ENCODE peak calls at places on chromosomes 1 and 21, in eight cellular contexts. One of them, this sample, is unnamed.

GRCh38 chr1:192418886-192419285 is 102.1 kb downstream of the RGS21 start:
- DNase-seq in bronchial epithelial cell: no peak
- DNase-seq in tibial nerve: no peak
- DNase-seq in HS-5: no peak
- DNase-seq in KBM-7: no peak
- DNase-seq in NCI-H748 treated with DMSO at 0.1 percent for 48 hours: no peak
- DNase-seq in retina: no peak
- DNase-seq in M059J: no peak
- DNase-seq in this sample: no peak

GRCh38 chr1:204092632-204093420 is 19.9 kb downstream of the SOX13 start:
- DNase-seq in bronchial epithelial cell: no peak
- DNase-seq in tibial nerve: no peak
- DNase-seq in HS-5: no peak
- DNase-seq in KBM-7: no peak
- DNase-seq in NCI-H748 treated with DMSO at 0.1 percent for 48 hours: no peak
- DNase-seq in retina: no peak
- DNase-seq in M059J: no peak
- DNase-seq in this sample: no peak

GRCh38 chr1:70195342-70195741 is 10.0 kb downstream of the LRRC40 start:
- DNase-seq in bronchial epithelial cell: no peak
- DNase-seq in tibial nerve: no peak
- DNase-seq in HS-5: no peak
- DNase-seq in KBM-7: no peak
- DNase-seq in NCI-H748 treated with DMSO at 0.1 percent for 48 hours: no peak
- DNase-seq in retina: no peak
- DNase-seq in M059J: no peak
- DNase-seq in this sample: no peak

GRCh38 chr1:63917571-63918394 is 144.0 kb downstream of the ROR1 start:
- DNase-seq in bronchial epithelial cell: peak
- DNase-seq in tibial nerve: no peak
- DNase-seq in HS-5: no peak
- DNase-seq in KBM-7: peak
- DNase-seq in NCI-H748 treated with DMSO at 0.1 percent for 48 hours: no peak
- DNase-seq in retina: no peak
- DNase-seq in M059J: peak
- DNase-seq in this sample: no peak

GRCh38 chr1:180042994-180043622 is 88.5 kb downstream of the CEP350 start:
- DNase-seq in bronchial epithelial cell: peak
- DNase-seq in tibial nerve: no peak
- DNase-seq in HS-5: peak
- DNase-seq in KBM-7: no peak
- DNase-seq in NCI-H748 treated with DMSO at 0.1 percent for 48 hours: no peak
- DNase-seq in retina: no peak
- DNase-seq in M059J: peak
- DNase-seq in this sample: peak

GRCh38 chr1:156104065-156104810 is 10.3 kb upstream of the LMNA start:
- DNase-seq in bronchial epithelial cell: peak
- DNase-seq in tibial nerve: no peak
- DNase-seq in HS-5: no peak
- DNase-seq in KBM-7: peak
- DNase-seq in NCI-H748 treated with DMSO at 0.1 percent for 48 hours: peak
- DNase-seq in retina: no peak
- DNase-seq in M059J: peak
- DNase-seq in this sample: peak

GRCh38 chr1:206714331-206715058 is 29.8 kb downstream of the MAPKAPK2 start:
- DNase-seq in bronchial epithelial cell: peak
- DNase-seq in tibial nerve: no peak
- DNase-seq in HS-5: no peak
- DNase-seq in KBM-7: no peak
- DNase-seq in NCI-H748 treated with DMSO at 0.1 percent for 48 hours: no peak
- DNase-seq in retina: no peak
- DNase-seq in M059J: peak
- DNase-seq in this sample: no peak

GRCh38 chr1:181485276-181486097 is 2.2 kb downstream of the CACNA1E start:
- DNase-seq in bronchial epithelial cell: peak
- DNase-seq in tibial nerve: no peak
- DNase-seq in HS-5: no peak
- DNase-seq in KBM-7: no peak
- DNase-seq in NCI-H748 treated with DMSO at 0.1 percent for 48 hours: peak
- DNase-seq in retina: peak
- DNase-seq in M059J: no peak
- DNase-seq in this sample: no peak

GRCh38 chr1:156930483-156930882 is 10.1 kb downstream of the LRRC71 start:
- DNase-seq in bronchial epithelial cell: no peak
- DNase-seq in tibial nerve: no peak
- DNase-seq in HS-5: no peak
- DNase-seq in KBM-7: no peak
- DNase-seq in NCI-H748 treated with DMSO at 0.1 percent for 48 hours: no peak
- DNase-seq in retina: no peak
- DNase-seq in M059J: no peak
- DNase-seq in this sample: no peak

GRCh38 chr1:117817629-117818028 is 111.8 kb downstream of the GDAP2 start:
- DNase-seq in bronchial epithelial cell: no peak
- DNase-seq in tibial nerve: no peak
- DNase-seq in HS-5: no peak
- DNase-seq in KBM-7: no peak
- DNase-seq in NCI-H748 treated with DMSO at 0.1 percent for 48 hours: no peak
- DNase-seq in retina: no peak
- DNase-seq in M059J: no peak
- DNase-seq in this sample: no peak

GRCh38 chr1:17629460-17629859 is 90.0 kb downstream of the ARHGEF10L start:
- DNase-seq in bronchial epithelial cell: no peak
- DNase-seq in tibial nerve: no peak
- DNase-seq in HS-5: no peak
- DNase-seq in KBM-7: no peak
- DNase-seq in NCI-H748 treated with DMSO at 0.1 percent for 48 hours: no peak
- DNase-seq in retina: no peak
- DNase-seq in M059J: no peak
- DNase-seq in this sample: no peak

GRCh38 chr1:87572891-87573290 is 244.2 kb downstream of the LMO4 start:
- DNase-seq in bronchial epithelial cell: no peak
- DNase-seq in tibial nerve: no peak
- DNase-seq in HS-5: no peak
- DNase-seq in KBM-7: no peak
- DNase-seq in NCI-H748 treated with DMSO at 0.1 percent for 48 hours: no peak
- DNase-seq in retina: no peak
- DNase-seq in M059J: no peak
- DNase-seq in this sample: no peak

GRCh38 chr1:101112051-101112770 is 86.6 kb upstream of the DPH5 start:
- DNase-seq in bronchial epithelial cell: no peak
- DNase-seq in tibial nerve: no peak
- DNase-seq in HS-5: no peak
- DNase-seq in KBM-7: peak
- DNase-seq in NCI-H748 treated with DMSO at 0.1 percent for 48 hours: no peak
- DNase-seq in retina: peak
- DNase-seq in M059J: no peak
- DNase-seq in this sample: no peak

GRCh38 chr1:5956022-5956830 is 36.0 kb downstream of the NPHP4 start:
- DNase-seq in bronchial epithelial cell: no peak
- DNase-seq in tibial nerve: no peak
- DNase-seq in HS-5: no peak
- DNase-seq in KBM-7: no peak
- DNase-seq in NCI-H748 treated with DMSO at 0.1 percent for 48 hours: no peak
- DNase-seq in retina: no peak
- DNase-seq in M059J: no peak
- DNase-seq in this sample: no peak

GRCh38 chr1:183106746-183107145 is 79.3 kb upstream of the LAMC2 start:
- DNase-seq in bronchial epithelial cell: no peak
- DNase-seq in tibial nerve: no peak
- DNase-seq in HS-5: no peak
- DNase-seq in KBM-7: no peak
- DNase-seq in NCI-H748 treated with DMSO at 0.1 percent for 48 hours: no peak
- DNase-seq in retina: no peak
- DNase-seq in M059J: peak
- DNase-seq in this sample: no peak

GRCh38 chr1:169538998-169539871 is 47.0 kb downstream of the F5 start:
- DNase-seq in bronchial epithelial cell: peak
- DNase-seq in tibial nerve: no peak
- DNase-seq in HS-5: peak
- DNase-seq in KBM-7: no peak
- DNase-seq in NCI-H748 treated with DMSO at 0.1 percent for 48 hours: no peak
- DNase-seq in retina: no peak
- DNase-seq in M059J: peak
- DNase-seq in this sample: peak

GRCh38 chr1:32454726-32455125 is 10.1 kb upstream of the ZBTB8B start:
- DNase-seq in bronchial epithelial cell: peak
- DNase-seq in tibial nerve: no peak
- DNase-seq in HS-5: no peak
- DNase-seq in KBM-7: no peak
- DNase-seq in NCI-H748 treated with DMSO at 0.1 percent for 48 hours: peak
- DNase-seq in retina: no peak
- DNase-seq in M059J: peak
- DNase-seq in this sample: peak

GRCh38 chr1:150973826-150974579 is 632 bp downstream of the CERS2 start:
- DNase-seq in bronchial epithelial cell: peak
- DNase-seq in tibial nerve: no peak
- DNase-seq in HS-5: no peak
- DNase-seq in KBM-7: peak
- DNase-seq in NCI-H748 treated with DMSO at 0.1 percent for 48 hours: peak
- DNase-seq in retina: peak
- DNase-seq in M059J: peak
- DNase-seq in this sample: no peak

GRCh38 chr1:169488157-169488556 is 2.4 kb upstream of the SLC19A2 start:
- DNase-seq in bronchial epithelial cell: no peak
- DNase-seq in tibial nerve: no peak
- DNase-seq in HS-5: no peak
- DNase-seq in KBM-7: peak
- DNase-seq in NCI-H748 treated with DMSO at 0.1 percent for 48 hours: no peak
- DNase-seq in retina: no peak
- DNase-seq in M059J: no peak
- DNase-seq in this sample: no peak

GRCh38 chr1:173478099-173478555 is 992 bp downstream of the PRDX6 start:
- DNase-seq in bronchial epithelial cell: peak
- DNase-seq in tibial nerve: no peak
- DNase-seq in HS-5: peak
- DNase-seq in KBM-7: peak
- DNase-seq in NCI-H748 treated with DMSO at 0.1 percent for 48 hours: no peak
- DNase-seq in retina: no peak
- DNase-seq in M059J: peak
- DNase-seq in this sample: peak

GRCh38 chr1:8797230-8797629 is 20.2 kb downstream of the RERE start:
- DNase-seq in bronchial epithelial cell: peak
- DNase-seq in tibial nerve: no peak
- DNase-seq in HS-5: no peak
- DNase-seq in KBM-7: no peak
- DNase-seq in NCI-H748 treated with DMSO at 0.1 percent for 48 hours: no peak
- DNase-seq in retina: no peak
- DNase-seq in M059J: peak
- DNase-seq in this sample: peak

GRCh38 chr21:15688016-15688415 is 41.8 kb upstream of the USP25 start:
- DNase-seq in bronchial epithelial cell: no peak
- DNase-seq in tibial nerve: no peak
- DNase-seq in HS-5: no peak
- DNase-seq in KBM-7: no peak
- DNase-seq in NCI-H748 treated with DMSO at 0.1 percent for 48 hours: no peak
- DNase-seq in retina: no peak
- DNase-seq in M059J: no peak
- DNase-seq in this sample: no peak

GRCh38 chr1:173853074-173853473 is 14.7 kb downstream of the GAS5 start:
- DNase-seq in bronchial epithelial cell: peak
- DNase-seq in tibial nerve: no peak
- DNase-seq in HS-5: no peak
- DNase-seq in KBM-7: no peak
- DNase-seq in NCI-H748 treated with DMSO at 0.1 percent for 48 hours: no peak
- DNase-seq in retina: no peak
- DNase-seq in M059J: peak
- DNase-seq in this sample: no peak

GRCh38 chr1:94081566-94082344 is 39.2 kb downstream of the ABCA4 start:
- DNase-seq in bronchial epithelial cell: peak
- DNase-seq in tibial nerve: no peak
- DNase-seq in HS-5: peak
- DNase-seq in KBM-7: no peak
- DNase-seq in NCI-H748 treated with DMSO at 0.1 percent for 48 hours: no peak
- DNase-seq in retina: no peak
- DNase-seq in M059J: peak
- DNase-seq in this sample: peak

GRCh38 chr1:27959792-27960603 is at the start of gene XKR8:
- DNase-seq in bronchial epithelial cell: peak
- DNase-seq in tibial nerve: peak
- DNase-seq in HS-5: peak
- DNase-seq in KBM-7: peak
- DNase-seq in NCI-H748 treated with DMSO at 0.1 percent for 48 hours: no peak
- DNase-seq in retina: peak
- DNase-seq in M059J: peak
- DNase-seq in this sample: peak

GRCh38 chr1:70553192-70553956 is 142.3 kb downstream of the CTH start:
- DNase-seq in bronchial epithelial cell: no peak
- DNase-seq in tibial nerve: no peak
- DNase-seq in HS-5: no peak
- DNase-seq in KBM-7: no peak
- DNase-seq in NCI-H748 treated with DMSO at 0.1 percent for 48 hours: no peak
- DNase-seq in retina: no peak
- DNase-seq in M059J: no peak
- DNase-seq in this sample: no peak

GRCh38 chr1:107430540-107431228 is 289.8 kb downstream of the NTNG1 start:
- DNase-seq in bronchial epithelial cell: peak
- DNase-seq in tibial nerve: no peak
- DNase-seq in HS-5: peak
- DNase-seq in KBM-7: peak
- DNase-seq in NCI-H748 treated with DMSO at 0.1 percent for 48 hours: peak
- DNase-seq in retina: peak
- DNase-seq in M059J: peak
- DNase-seq in this sample: peak

GRCh38 chr1:73674945-73675561 is 522.9 kb downstream of the LRRIQ3 start:
- DNase-seq in bronchial epithelial cell: peak
- DNase-seq in tibial nerve: no peak
- DNase-seq in HS-5: peak
- DNase-seq in KBM-7: peak
- DNase-seq in NCI-H748 treated with DMSO at 0.1 percent for 48 hours: peak
- DNase-seq in retina: peak
- DNase-seq in M059J: no peak
- DNase-seq in this sample: peak

GRCh38 chr21:36080386-36080785 is 10.6 kb downstream of the CBR1 start:
- DNase-seq in bronchial epithelial cell: peak
- DNase-seq in tibial nerve: no peak
- DNase-seq in HS-5: no peak
- DNase-seq in KBM-7: no peak
- DNase-seq in NCI-H748 treated with DMSO at 0.1 percent for 48 hours: no peak
- DNase-seq in retina: no peak
- DNase-seq in M059J: no peak
- DNase-seq in this sample: peak

GRCh38 chr1:196056966-196057365 is 551.3 kb downstream of the KCNT2 start:
- DNase-seq in bronchial epithelial cell: no peak
- DNase-seq in tibial nerve: no peak
- DNase-seq in HS-5: no peak
- DNase-seq in KBM-7: no peak
- DNase-seq in NCI-H748 treated with DMSO at 0.1 percent for 48 hours: no peak
- DNase-seq in retina: no peak
- DNase-seq in M059J: no peak
- DNase-seq in this sample: no peak

GRCh38 chr1:55257958-55258357 is 42.8 kb upstream of the USP24 start:
- DNase-seq in bronchial epithelial cell: no peak
- DNase-seq in tibial nerve: no peak
- DNase-seq in HS-5: no peak
- DNase-seq in KBM-7: no peak
- DNase-seq in NCI-H748 treated with DMSO at 0.1 percent for 48 hours: no peak
- DNase-seq in retina: no peak
- DNase-seq in M059J: peak
- DNase-seq in this sample: no peak

GRCh38 chr1:74502432-74502831 is 10.0 kb downstream of the LRRC53 start:
- DNase-seq in bronchial epithelial cell: peak
- DNase-seq in tibial nerve: no peak
- DNase-seq in HS-5: peak
- DNase-seq in KBM-7: peak
- DNase-seq in NCI-H748 treated with DMSO at 0.1 percent for 48 hours: no peak
- DNase-seq in retina: peak
- DNase-seq in M059J: peak
- DNase-seq in this sample: no peak

GRCh38 chr21:28541371-28542112 is 451.1 kb downstream of the LTN1 start:
- DNase-seq in bronchial epithelial cell: peak
- DNase-seq in tibial nerve: no peak
- DNase-seq in HS-5: no peak
- DNase-seq in KBM-7: no peak
- DNase-seq in NCI-H748 treated with DMSO at 0.1 percent for 48 hours: no peak
- DNase-seq in retina: no peak
- DNase-seq in M059J: no peak
- DNase-seq in this sample: no peak

This sample was measured in foreskin keratinocyte.